ENCODE peak calls at places on chromosomes 16 and 17, in ten cellular contexts. Q is RCC 7860; K is heart left ventricle; P is fibroblast of lung; U is progenitor cell of endocrine pancreas; L is NCI-H1436; S is activated CD4-positive, alpha-beta memory T cell treated with anti-CD3 and anti-CD28 coated beads, Interleukin-2, amount 10 ng/mL, durations not matched to agents 7 days and 5 days; J is effector CD4-positive, alpha-beta T cell; T is stimulated activated naive CD8-positive, alpha-beta T cell treated with anti-CD3 and anti-CD28 coated beads, Interleukin-15, amount 100 ng/mL, for 72 hours; R is H7. X is an unnamed sample.

GRCh38 chr16:81405702-81406113 is 38.9 kb upstream of the CMIP start:
- DNase-seq in Q (peak), K (no peak), P (peak), U (peak), L (no peak), S (no peak), J (no peak), T (no peak), R (peak), X (no peak)

GRCh38 chr16:70433456-70434103 is 5.3 kb downstream of the ST3GAL2 start:
- DNase-seq in Q (peak), K (peak), P (peak), U (no peak), L (no peak), S (no peak), J (no peak), T (no peak), R (no peak), X (no peak)

GRCh38 chr17:40542562-40543411 is 22.5 kb downstream of the CCR7 start:
- DNase-seq in Q (no peak), K (peak), P (peak), U (no peak), L (peak), S (no peak), J (no peak), T (peak), R (peak), X (no peak)

GRCh38 chr16:79970551-79971236 is 370.2 kb upstream of the MAF start:
- DNase-seq in Q (peak), K (no peak), P (peak), U (no peak), L (no peak), S (no peak), J (no peak), T (no peak), R (no peak), X (no peak)

GRCh38 chr16:5836979-5837670 is 739.5 kb upstream of the EEF2KMT start:
- DNase-seq in Q (no peak), K (no peak), P (peak), U (no peak), L (no peak), S (no peak), J (no peak), T (no peak), R (no peak), X (no peak)

GRCh38 chr16:85448557-85449194 is 164.4 kb upstream of the GSE1 start:
- DNase-seq in Q (no peak), K (no peak), P (no peak), U (peak), L (peak), S (no peak), J (peak), T (peak), R (peak), X (no peak)

GRCh38 chr17:73498176-73498575 is 146.1 kb downstream of the SDK2 start:
- DNase-seq in Q (no peak), K (no peak), P (no peak), U (no peak), L (no peak), S (no peak), J (no peak), T (no peak), R (no peak), X (no peak)

GRCh38 chr17:19456016-19456927 is 45.2 kb downstream of the RNF112 start:
- DNase-seq in Q (no peak), K (no peak), P (no peak), U (no peak), L (no peak), S (no peak), J (no peak), T (no peak), R (no peak), X (no peak)

GRCh38 chr17:75684924-75685323 is 17.8 kb downstream of the SAP30BP start:
- DNase-seq in Q (no peak), K (no peak), P (peak), U (no peak), L (no peak), S (no peak), J (no peak), T (no peak), R (no peak), X (no peak)

GRCh38 chr17:72334205-72334604 is 213.4 kb downstream of the SOX9 start:
- DNase-seq in Q (peak), K (no peak), P (peak), U (no peak), L (no peak), S (no peak), J (no peak), T (no peak), R (no peak), X (no peak)

GRCh38 chr16:88700636-88701482 is 5.3 kb downstream of the RNF166 start:
- DNase-seq in Q (peak), K (peak), P (peak), U (no peak), L (no peak), S (peak), J (peak), T (peak), R (no peak), X (no peak)

GRCh38 chr16:84115919-84116719 is 623 bp downstream of the MBTPS1 start:
- DNase-seq in Q (peak), K (no peak), P (peak), U (no peak), L (peak), S (peak), J (peak), T (no peak), R (no peak), X (no peak)

GRCh38 chr17:50058296-50058945 is 2.5 kb downstream of the ITGA3 start:
- DNase-seq in Q (no peak), K (no peak), P (no peak), U (no peak), L (no peak), S (no peak), J (no peak), T (no peak), R (no peak), X (no peak)

GRCh38 chr17:29723283-29724047 is 100.8 kb upstream of the CORO6 start:
- DNase-seq in Q (no peak), K (no peak), P (no peak), U (no peak), L (no peak), S (no peak), J (no peak), T (no peak), R (no peak), X (no peak)

GRCh38 chr17:37133131-37133530 is 184.4 kb downstream of the AATF start:
- DNase-seq in Q (no peak), K (no peak), P (no peak), U (no peak), L (no peak), S (no peak), J (no peak), T (no peak), R (no peak), X (no peak)

GRCh38 chr17:3773966-3774365 is 27.0 kb downstream of the ITGAE start:
- DNase-seq in Q (no peak), K (no peak), P (no peak), U (no peak), L (no peak), S (no peak), J (no peak), T (no peak), R (no peak), X (no peak)

GRCh38 chr16:10314811-10315210 is 71.0 kb upstream of the ATF7IP2 start:
- DNase-seq in Q (peak), K (no peak), P (peak), U (no peak), L (no peak), S (no peak), J (no peak), T (no peak), R (no peak), X (no peak)

GRCh38 chr17:83041305-83041704 is 38.1 kb upstream of the METRNL start:
- DNase-seq in Q (no peak), K (no peak), P (peak), U (no peak), L (no peak), S (no peak), J (no peak), T (no peak), R (peak), X (no peak)

GRCh38 chr16:80924372-80924978 is 82.2 kb downstream of the CMC2 start:
- DNase-seq in Q (peak), K (peak), P (peak), U (peak), L (no peak), S (peak), J (no peak), T (peak), R (peak), X (peak)

GRCh38 chr16:88701541-88702363 is 4.5 kb downstream of the RNF166 start:
- DNase-seq in Q (no peak), K (no peak), P (no peak), U (no peak), L (no peak), S (peak), J (no peak), T (no peak), R (no peak), X (no peak)

GRCh38 chr16:30997000-30997886 is 12.2 kb downstream of the HSD3B7 start:
- DNase-seq in Q (peak), K (peak), P (peak), U (peak), L (peak), S (peak), J (peak), T (peak), R (peak), X (peak)

GRCh38 chr17:36869441-36869840 is 67.8 kb upstream of the LHX1 start:
- DNase-seq in Q (no peak), K (no peak), P (no peak), U (no peak), L (no peak), S (no peak), J (no peak), T (no peak), R (no peak), X (no peak)

GRCh38 chr17:33520404-33521032 is 227.4 kb upstream of the ASIC2 start:
- DNase-seq in Q (no peak), K (peak), P (no peak), U (peak), L (peak), S (peak), J (no peak), T (peak), R (peak), X (no peak)

GRCh38 chr17:933168-934083 is 46.1 kb downstream of the NXN start:
- DNase-seq in Q (peak), K (no peak), P (peak), U (no peak), L (no peak), S (no peak), J (no peak), T (no peak), R (peak), X (no peak)

GRCh38 chr16:9139965-9140364 is 48.5 kb downstream of the HAPSTR1 start:
- DNase-seq in Q (no peak), K (peak), P (peak), U (no peak), L (no peak), S (no peak), J (no peak), T (no peak), R (peak), X (no peak)

GRCh38 chr17:81553616-81554181 is 1.5 kb upstream of the FAAP100 start:
- DNase-seq in Q (peak), K (peak), P (peak), U (no peak), L (peak), S (no peak), J (no peak), T (no peak), R (no peak), X (no peak)

GRCh38 chr16:86598607-86599318 is 20.4 kb downstream of the FOXL1 start:
- DNase-seq in Q (no peak), K (no peak), P (peak), U (no peak), L (no peak), S (no peak), J (no peak), T (no peak), R (no peak), X (no peak)

GRCh38 chr16:49341706-49342105 is 31.9 kb upstream of the C16orf78 start:
- DNase-seq in Q (no peak), K (no peak), P (no peak), U (no peak), L (no peak), S (no peak), J (no peak), T (no peak), R (no peak), X (no peak)